ENCODE peak calls at places on chromosomes 1 and 21, in eight cellular contexts. D, K, I, M, B, W, E and O are unnamed samples.

GRCh38 chr1:201756411-201756810 is 72.5 kb upstream of the IPO9 start:
- DNase-seq in D (no peak), W (no peak), I (no peak), M (peak), E (no peak), K (no peak), B (no peak), O (peak)

GRCh38 chr1:90707363-90707710 is 9.8 kb downstream of the BARHL2 start:
- DNase-seq in D (no peak), K (no peak), B (peak), I (peak), W (peak), M (peak), E (no peak), O (peak)

GRCh38 chr1:97739596-97740103 is 181.2 kb downstream of the DPYD start:
- DNase-seq in B (no peak), E (no peak), W (no peak), K (no peak), M (no peak), D (no peak), I (no peak), O (peak)

GRCh38 chr1:53568540-53568939 is 109.3 kb downstream of the DMRTB1 start:
- DNase-seq in I (no peak), M (no peak), E (no peak), W (no peak), B (no peak), D (no peak), K (no peak), O (no peak)

GRCh38 chr1:202154766-202155477 is 5.5 kb downstream of the PTPN7 start:
- DNase-seq in W (peak), I (peak), K (peak), E (no peak), M (peak), D (peak), B (peak), O (peak)

GRCh38 chr1:183711691-183712401 is 58.7 kb upstream of the APOBEC4 start:
- DNase-seq in M (peak), W (peak), K (no peak), E (no peak), D (no peak), I (no peak), B (no peak), O (peak)

GRCh38 chr1:3922851-3923250 is 22.8 kb upstream of the C1orf174 start:
- DNase-seq in D (no peak), K (no peak), B (no peak), I (no peak), M (no peak), W (no peak), E (no peak), O (no peak)

GRCh38 chr1:81954388-81955023 is 153.8 kb downstream of the ADGRL2 start:
- DNase-seq in B (no peak), I (no peak), W (no peak), E (no peak), K (no peak), M (no peak), D (peak), O (no peak)

GRCh38 chr21:44544566-44544965 is 4.6 kb upstream of the KRTAP10-1 start:
- DNase-seq in I (no peak), D (no peak), W (no peak), E (peak), K (no peak), B (no peak), M (no peak), O (no peak)

GRCh38 chr1:43450251-43451070 is 3.3 kb downstream of the HYI start:
- DNase-seq in D (no peak), K (no peak), M (no peak), I (no peak), W (no peak), E (peak), B (no peak), O (no peak)

GRCh38 chr1:10772711-10773110 is 23.7 kb downstream of the CASZ1 start:
- DNase-seq in I (no peak), M (no peak), D (no peak), K (no peak), B (no peak), E (no peak), W (no peak), O (no peak)

GRCh38 chr1:167137285-167138192 is 43.7 kb downstream of the STYXL2 start:
- DNase-seq in D (no peak), M (no peak), B (no peak), K (no peak), W (no peak), I (no peak), E (no peak), O (no peak)

GRCh38 chr21:34936299-34936698 is 112.8 kb downstream of the RUNX1 start:
- DNase-seq in M (no peak), D (peak), B (no peak), K (no peak), E (no peak), I (no peak), W (no peak), O (no peak)

GRCh38 chr1:113253979-113254378 is 136.3 kb upstream of the MAGI3 start:
- DNase-seq in I (no peak), D (no peak), W (no peak), B (no peak), K (no peak), E (no peak), M (no peak), O (no peak)

GRCh38 chr1:159889821-159890252 is 10.1 kb downstream of the CFAP45 start:
- DNase-seq in B (no peak), K (peak), I (peak), D (peak), W (peak), M (peak), E (no peak), O (peak)

GRCh38 chr1:209363112-209363511 is 220.4 kb upstream of the CAMK1G start:
- DNase-seq in E (no peak), D (peak), M (no peak), W (no peak), B (peak), I (no peak), K (no peak), O (no peak)